ENCODE peak calls at places on chromosomes 1 and 21, in eight cellular contexts. I, P, Q, S, T, N, D and F are unnamed samples.

GRCh38 chr1:248686815-248687214 is 15.8 kb downstream of the OR14I1 start:
- DNase-seq in I (no peak), N (no peak), S (no peak), Q (no peak), D (no peak), P (no peak), T (no peak), F (peak; percentile 74)

GRCh38 chr1:165531021-165531420 is 12.8 kb upstream of the LRRC52 start:
- DNase-seq in N (no peak), S (no peak), T (no peak), D (no peak), I (peak; percentile 46), P (no peak), Q (no peak), F (no peak)

GRCh38 chr1:39639333-39640130 is at the start of gene HEYL:
- DNase-seq in N (no peak), S (no peak), D (no peak), P (peak; percentile 30), Q (peak; percentile 70), I (peak; percentile 87), T (no peak), F (peak; percentile 41)

GRCh38 chr21:33388188-33388587 is 15.0 kb upstream of the IFNGR2 start:
- DNase-seq in I (no peak), P (no peak), S (no peak), D (no peak), Q (no peak), T (no peak), N (no peak), F (no peak)

GRCh38 chr1:44642925-44643324 is 31.4 kb downstream of the TMEM53 start:
- DNase-seq in Q (no peak), T (no peak), D (no peak), N (no peak), S (no peak), I (no peak), P (no peak), F (no peak)

GRCh38 chr1:159239551-159240220 is 35.0 kb downstream of the ACKR1 start:
- DNase-seq in S (no peak), N (no peak), D (no peak), P (no peak), I (no peak), Q (no peak), T (no peak), F (peak; percentile 75)

GRCh38 chr1:248815407-248816034 is 10.2 kb downstream of the SH3BP5L start:
- DNase-seq in T (no peak), D (no peak), I (no peak), S (no peak), P (no peak), Q (no peak), N (no peak), F (no peak)

GRCh38 chr21:42635848-42636534 is 17.4 kb upstream of the PDE9A start:
- DNase-seq in P (no peak), D (no peak), T (no peak), S (no peak), N (no peak), I (no peak), Q (peak; percentile 16), F (no peak)

GRCh38 chr1:247331172-247331525 is 518 bp downstream of the ZNF496 start:
- DNase-seq in D (peak; percentile 45), T (no peak), N (peak; percentile 62), S (peak; percentile 29), P (peak; percentile 38), Q (peak; percentile 84), I (peak; percentile 82), F (peak; percentile 79)

GRCh38 chr1:230545181-230545580 is 97.1 kb upstream of the COG2 start:
- DNase-seq in T (no peak), Q (no peak), N (no peak), I (no peak), S (no peak), P (no peak), D (no peak), F (no peak)

GRCh38 chr1:77313491-77313890 is 31.7 kb downstream of the AK5 start:
- DNase-seq in T (no peak), S (no peak), Q (no peak), P (no peak), D (no peak), I (no peak), N (peak; percentile 19), F (peak; percentile 44)

GRCh38 chr1:202802998-202803932 is 5.0 kb downstream of the KDM5B start:
- DNase-seq in N (peak; percentile 53), Q (no peak), I (no peak), S (no peak), P (no peak), D (no peak), T (no peak), F (no peak)

GRCh38 chr1:205536759-205537361 is 32.4 kb downstream of the CDK18 start:
- DNase-seq in T (no peak), D (no peak), N (no peak), S (no peak), P (no peak), I (no peak), Q (peak; percentile 63), F (no peak)

GRCh38 chr1:220954321-220954720 is 75.1 kb downstream of the HLX start:
- DNase-seq in Q (no peak), N (no peak), I (no peak), D (no peak), T (no peak), S (peak; percentile 62), P (no peak), F (no peak)

GRCh38 chr1:109963864-109964263 is 20.7 kb upstream of the AHCYL1 start:
- DNase-seq in P (no peak), N (peak; percentile 57), Q (no peak), T (no peak), I (no peak), D (no peak), S (no peak), F (no peak)

GRCh38 chr21:15063821-15064575 is 802 bp downstream of the NRIP1 start:
- DNase-seq in P (no peak), D (no peak), T (no peak), I (peak; percentile 77), Q (peak; percentile 79), S (no peak), N (peak; percentile 39), F (no peak)

GRCh38 chr1:89965203-89965900 is 29.6 kb upstream of the ZNF326 start:
- DNase-seq in I (no peak), S (no peak), N (no peak), D (no peak), P (no peak), T (no peak), Q (no peak), F (no peak)

GRCh38 chr1:47436304-47436978 is 1.4 kb upstream of the FOXD2 start:
- DNase-seq in Q (peak; percentile 88), D (no peak), I (peak; percentile 65), N (peak; percentile 75), S (peak; percentile 8), T (no peak), P (peak; percentile 71), F (peak; percentile 88)
- TF ChIP-seq CTCF in Q (peak; percentile 90), D (peak; percentile 99), I (peak; percentile 81), N (peak; percentile 100), S (peak; percentile 100), T (peak; percentile 66), P (peak; percentile 76), F (peak; percentile 100)

GRCh38 chr1:153921080-153921802 is 1.5 kb downstream of the GATAD2B start:
- DNase-seq in D (no peak), Q (no peak), P (no peak), I (no peak), S (no peak), T (no peak), N (no peak), F (no peak)

GRCh38 chr1:153919879-153920852 is 2.6 kb downstream of the GATAD2B start:
- DNase-seq in Q (no peak), I (no peak), P (no peak), T (no peak), D (no peak), N (peak; percentile 47), S (no peak), F (peak; percentile 57)

GRCh38 chr1:153922838-153923652 is at the start of gene GATAD2B:
- DNase-seq in Q (peak; percentile 99), I (peak; percentile 100), T (peak; percentile 97), D (peak; percentile 100), P (peak; percentile 99), N (peak; percentile 100), S (peak; percentile 100), F (peak; percentile 100)

GRCh38 chr1:153921803-153922075 is 1.0 kb downstream of the GATAD2B start:
- DNase-seq in D (no peak), S (no peak), I (no peak), T (no peak), N (no peak), Q (no peak), P (no peak), F (no peak)

GRCh38 chr1:153922076-153922837 is 515 bp downstream of the GATAD2B start:
- DNase-seq in S (no peak), P (peak; percentile 26), Q (no peak), D (no peak), I (peak; percentile 65), N (no peak), T (no peak), F (peak; percentile 86)
- TF ChIP-seq CTCF in S (no peak), P (no peak), Q (peak; percentile 17), D (no peak), I (peak; percentile 30), N (peak; percentile 10), T (no peak), F (peak; percentile 14)

DNA sequence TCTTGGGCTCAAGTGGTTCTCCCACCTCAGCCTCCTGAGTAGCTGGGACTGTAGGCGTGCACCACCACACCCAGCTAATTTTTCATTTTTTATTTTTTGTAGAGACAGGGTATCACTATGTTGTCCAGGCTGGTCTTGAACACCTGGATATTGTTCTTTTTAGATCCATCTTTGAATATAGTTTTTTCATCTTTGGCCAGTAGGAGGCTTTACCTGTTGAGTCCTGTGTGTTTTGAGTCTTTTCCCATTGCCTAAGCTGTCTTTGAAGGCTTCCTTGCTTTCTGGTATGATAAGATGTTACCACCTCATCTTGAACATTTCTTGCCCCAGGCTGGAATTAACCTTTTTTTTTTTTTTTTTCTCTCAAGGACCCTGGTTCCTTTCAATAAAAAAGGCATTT is 387.8 kb upstream of the RUNX1 start:
- DNase-seq in S (no peak), I (no peak), T (no peak), D (no peak), N (no peak), Q (no peak), P (no peak), F (no peak)
- TF ChIP-seq CTCF in S (peak; percentile 7), I (no peak), T (no peak), D (no peak), N (no peak), Q (no peak), P (no peak), F (no peak)

GRCh38 chr1:193019442-193020026 is 39.6 kb downstream of the UCHL5 start:
- DNase-seq in I (no peak), D (peak; percentile 31), T (no peak), Q (no peak), N (peak; percentile 86), S (peak; percentile 40), P (no peak), F (peak; percentile 49)
- TF ChIP-seq CTCF in I (peak; percentile 72), D (peak; percentile 38), T (peak; percentile 49), Q (peak; percentile 83), N (peak; percentile 44), S (peak; percentile 35), P (peak; percentile 68), F (peak; percentile 21)

GRCh38 chr1:204152310-204153044 is 633 bp upstream of the ETNK2 start:
- DNase-seq in D (no peak), T (no peak), P (no peak), Q (no peak), I (no peak), S (no peak), N (no peak), F (no peak)
- TF ChIP-seq CTCF in D (no peak), T (no peak), P (no peak), Q (no peak), I (no peak), S (no peak), N (no peak), F (no peak)